ENCODE peak calls at places on chromosomes 1 and 21, in four cellular contexts. O is epithelial cell of prostate, Q is T1000, W is body of pancreas. J is an unnamed sample.

GRCh38 chr1:152457071-152457470 is 43.0 kb upstream of the CRNN start:
- DNase-seq in W (no peak), O (no peak), Q (no peak), J (no peak)

GRCh38 chr1:248686815-248687214 is 15.8 kb downstream of the OR14I1 start:
- DNase-seq in O (no peak), Q (no peak), W (peak; percentile 23), J (no peak)

GRCh38 chr1:36381405-36381804 is 4.3 kb downstream of the STK40 start:
- DNase-seq in Q (no peak), W (no peak), O (no peak), J (no peak)

GRCh38 chr1:153441238-153441755 is 19.2 kb downstream of the S100A7 start:
- DNase-seq in W (no peak), Q (no peak), O (no peak), J (no peak)

GRCh38 chr1:116988248-116988647 is 13.3 kb upstream of the CD101 start:
- DNase-seq in Q (peak; percentile 18), W (no peak), O (no peak), J (peak; percentile 72)

GRCh38 chr1:206420471-206420870 is 49.8 kb upstream of the IKBKE start:
- DNase-seq in W (no peak), O (no peak), Q (no peak), J (no peak)

GRCh38 chr1:1173793-1174415 is at the start of gene TTLL10:
- DNase-seq in W (peak; percentile 27), Q (no peak), O (no peak), J (no peak)

GRCh38 chr1:41255978-41256377 is 13.9 kb upstream of the SCMH1 start:
- DNase-seq in O (no peak), Q (no peak), W (no peak), J (peak; percentile 55)

GRCh38 chr1:62962794-62963776 is 179.2 kb downstream of the ATG4C start:
- DNase-seq in W (peak; percentile 27), O (no peak), Q (no peak), J (peak; percentile 50)

GRCh38 chr1:67534627-67535065 is 104.4 kb upstream of the SERBP1 start:
- DNase-seq in W (no peak), O (no peak), Q (no peak), J (no peak)

GRCh38 chr1:76949503-76949902 is 82.2 kb downstream of the ST6GALNAC5 start:
- DNase-seq in W (no peak), Q (no peak), O (peak; percentile 41), J (no peak)

GRCh38 chr1:6860401-6860800 is 75.1 kb downstream of the CAMTA1 start:
- DNase-seq in Q (no peak), O (no peak), W (no peak), J (peak; percentile 64)

GRCh38 chr1:920008-920407 is 3.7 kb upstream of the SAMD11 start:
- DNase-seq in O (no peak), W (peak; percentile 51), Q (no peak), J (no peak)

GRCh38 chr21:42556960-42557359 is 43.3 kb downstream of the SLC37A1 start:
- DNase-seq in O (no peak), Q (no peak), W (peak; percentile 7), J (no peak)

GRCh38 chr1:244862354-244862698 is 2.0 kb downstream of the HNRNPU start:
- DNase-seq in O (no peak), Q (no peak), W (no peak), J (no peak)

GRCh38 chr1:228809621-228810313 is 74.5 kb downstream of the RHOU start:
- DNase-seq in W (no peak), O (no peak), Q (no peak), J (no peak)

GRCh38 chr1:175192111-175192629 is 406 bp downstream of the KIAA0040 start:
- DNase-seq in O (no peak), Q (no peak), W (peak; percentile 83), J (peak; percentile 21)

GRCh38 chr1:8211620-8212442 is 106.1 kb upstream of the SLC45A1 start:
- DNase-seq in Q (peak; percentile 83), O (peak; percentile 96), W (no peak), J (peak; percentile 97)

GRCh38 chr1:42966688-42967609 is 8.3 kb upstream of the SLC2A1 start:
- DNase-seq in O (peak; percentile 95), Q (peak; percentile 61), W (peak; percentile 76), J (peak; percentile 84)

GRCh38 chr1:99943238-99943794 is 26.5 kb upstream of the SLC35A3 start:
- DNase-seq in W (no peak), Q (no peak), O (no peak), J (peak; percentile 95)

GRCh38 chr1:208254376-208254775 is 10.2 kb upstream of the PLXNA2 start:
- DNase-seq in O (no peak), W (no peak), Q (no peak), J (peak; percentile 78)

GRCh38 chr1:36358514-36359084 is 27.1 kb downstream of the STK40 start:
- DNase-seq in Q (no peak), O (no peak), W (no peak), J (no peak)

GRCh38 chr1:193421487-193421886 is 235.1 kb upstream of the B3GALT2 start:
- DNase-seq in Q (no peak), W (no peak), O (no peak), J (no peak)

GRCh38 chr1:84892657-84893618 is at the start of gene LPAR3:
- DNase-seq in O (no peak), W (peak; percentile 78), Q (no peak), J (peak; percentile 31)

GRCh38 chr1:243493156-243494129 is 237.6 kb downstream of the SDCCAG8 start:
- DNase-seq in O (no peak), W (no peak), Q (no peak), J (peak; percentile 45)

GRCh38 chr1:63038586-63038985 is 254.7 kb downstream of the ATG4C start:
- DNase-seq in O (no peak), W (no peak), Q (no peak), J (no peak)

GRCh38 chr1:225548140-225548857 is 104.6 kb downstream of the ENAH start:
- DNase-seq in O (no peak), Q (no peak), W (no peak), J (peak; percentile 36)